ENCODE peak calls at places on chromosomes 4 and X, in four cellular contexts. P is coronary artery, Q is naive B cell, J is AG08395. K is an unnamed sample.

GRCh38 chrX:12269484-12269883 is 131.2 kb downstream of the FRMPD4 start:
- DNase-seq in P (no peak), Q (no peak), J (peak), K (no peak)

GRCh38 chrX:48937065-48937907 is 18.5 kb upstream of the PIM2 start:
- DNase-seq in P (no peak), Q (peak), J (no peak), K (peak)

GRCh38 chr4:74440356-74440755 is 4.6 kb upstream of the AREG start:
- DNase-seq in P (no peak), Q (no peak), J (no peak), K (no peak)

GRCh38 chr4:183589710-183590109 is 69.3 kb downstream of the RWDD4 start:
- DNase-seq in P (no peak), Q (no peak), J (no peak), K (no peak)

GRCh38 chrX:10212395-10212794 is 55.6 kb downstream of the CLCN4 start:
- DNase-seq in P (no peak), Q (no peak), J (no peak), K (no peak)

GRCh38 chr4:64940698-64941097 is 531.4 kb upstream of the TECRL start:
- DNase-seq in P (no peak), Q (no peak), J (no peak), K (no peak)

GRCh38 chr4:82528074-82528473 is 33.7 kb downstream of the TMEM150C start:
- DNase-seq in P (no peak), Q (no peak), J (no peak), K (no peak)

GRCh38 chrX:13428055-13428786 is 108.4 kb upstream of the ATXN3L start:
- DNase-seq in P (no peak), Q (no peak), J (peak), K (no peak)

K was measured in pancreas.